ENCODE peak calls at places on chromosomes 12 and 14, in nine cellular contexts. U is stimulated activated CD4-positive, alpha-beta T cell treated with anti-CD3 and anti-CD28 coated beads, Interleukin-2, amount 100 ng/mL, for 24 hours; F is effector memory CD4-positive, alpha-beta T cell; S is choroid plexus epithelial cell; D is SW480; W is cardiac muscle cell; A is dermis microvascular lymphatic vessel endothelial cell; G is fibroblast of mammary gland; O is T-helper 2 cell. K is an unnamed sample.

GRCh38 chr14:75434557-75435248 is 6.9 kb downstream of the JDP2 start:
- DNase-seq in U (no peak), F (no peak), S (no peak), D (no peak), W (no peak), A (no peak), G (no peak), O (no peak), K (no peak)

GRCh38 chr14:50790568-50790967 is 40.4 kb downstream of the NIN start:
- DNase-seq in U (no peak), F (no peak), S (no peak), D (no peak), W (peak), A (no peak), G (no peak), O (no peak), K (no peak)

GRCh38 chr14:34781242-34781641 is 66.8 kb upstream of the CFL2 start:
- DNase-seq in U (no peak), F (no peak), S (peak), D (no peak), W (peak), A (peak), G (peak), O (no peak), K (no peak)

GRCh38 chr12:64304571-64304970 is 82.5 kb upstream of the KICS2 start:
- DNase-seq in U (no peak), F (no peak), S (peak), D (no peak), W (no peak), A (no peak), G (no peak), O (no peak), K (no peak)

GRCh38 chr12:126952106-126953007 is 1314.6 kb upstream of the TMEM132C start:
- DNase-seq in U (no peak), F (no peak), S (no peak), D (no peak), W (peak), A (no peak), G (no peak), O (no peak), K (no peak)

GRCh38 chr14:69473271-69473670 is 11.3 kb upstream of the PLEKHD1 start:
- DNase-seq in U (no peak), F (no peak), S (no peak), D (no peak), W (no peak), A (no peak), G (no peak), O (no peak), K (no peak)

GRCh38 chr12:55929306-55929791 is 1.6 kb upstream of the DGKA start:
- DNase-seq in U (peak), F (peak), S (no peak), D (no peak), W (no peak), A (no peak), G (no peak), O (peak), K (peak)

GRCh38 chr12:49553512-49554088 is 14.3 kb downstream of the MCRS1 start:
- DNase-seq in U (no peak), F (no peak), S (peak), D (peak), W (no peak), A (peak), G (peak), O (no peak), K (no peak)

GRCh38 chr12:50742776-50743175 is 21.1 kb upstream of the ATF1 start:
- DNase-seq in U (no peak), F (no peak), S (peak), D (no peak), W (no peak), A (no peak), G (no peak), O (no peak), K (no peak)

GRCh38 chr12:27732281-27732680 is 21.6 kb downstream of the MRPS35 start:
- DNase-seq in U (no peak), F (no peak), S (peak), D (peak), W (no peak), A (peak), G (no peak), O (no peak), K (no peak)

GRCh38 chr12:32549675-32550079 is 129.4 kb upstream of the DNM1L start:
- DNase-seq in U (no peak), F (no peak), S (peak), D (no peak), W (peak), A (no peak), G (no peak), O (no peak), K (no peak)

GRCh38 chr12:76694369-76694768 is 69.5 kb upstream of the ZDHHC17 start:
- DNase-seq in U (no peak), F (no peak), S (no peak), D (no peak), W (no peak), A (no peak), G (no peak), O (no peak), K (no peak)

GRCh38 chr12:52865090-52865944 is 16.5 kb upstream of the KRT78 start:
- DNase-seq in U (peak), F (no peak), S (peak), D (peak), W (peak), A (peak), G (peak), O (no peak), K (peak)

GRCh38 chr14:63760014-63760413 is 32.1 kb upstream of the SGPP1 start:
- DNase-seq in U (no peak), F (no peak), S (no peak), D (no peak), W (no peak), A (no peak), G (no peak), O (no peak), K (no peak)

GRCh38 chr12:64175254-64175945 is 46.7 kb downstream of the KICS2 start:
- DNase-seq in U (no peak), F (no peak), S (peak), D (no peak), W (peak), A (no peak), G (peak), O (no peak), K (no peak)

GRCh38 chr12:15155271-15155670 is 65.9 kb downstream of the RERG start:
- DNase-seq in U (no peak), F (no peak), S (no peak), D (no peak), W (peak), A (no peak), G (no peak), O (no peak), K (no peak)

GRCh38 chr14:101153691-101154090 is 250.2 kb upstream of the RTL1 start:
- DNase-seq in U (no peak), F (no peak), S (no peak), D (no peak), W (no peak), A (no peak), G (no peak), O (no peak), K (no peak)

GRCh38 chr14:104138891-104139459 is 588 bp downstream of the KIF26A start:
- DNase-seq in U (no peak), F (no peak), S (peak), D (no peak), W (no peak), A (no peak), G (no peak), O (no peak), K (no peak)

GRCh38 chr12:104012331-104012730 is 37.7 kb downstream of the GLT8D2 start:
- DNase-seq in U (no peak), F (no peak), S (no peak), D (no peak), W (no peak), A (peak), G (no peak), O (no peak), K (no peak)

GRCh38 chr14:53956427-53957201 is at the start of gene BMP4:
- DNase-seq in U (no peak), F (no peak), S (no peak), D (peak), W (peak), A (peak), G (no peak), O (no peak), K (peak)

K was measured in activated T-cell treated with anti-CD3 and anti-CD28 coated beads, Interleukin-2, amount 50 U/mL, for 24 hours.